ENCODE peak calls at places on chromosomes 2 and 18, in five cellular contexts. One of them, this sample, is unnamed.

GRCh38 chr2:180980185-180980942 is at the start of gene UBE2E3:
- DNase-seq in gastrocnemius medialis: peak
- DNase-seq in colonic mucosa: peak
- DNase-seq in fibroblast of lung: peak
- DNase-seq in GM12878: no peak
- DNase-seq in this sample: peak

GRCh38 chr2:98775146-98775988 is 44.4 kb upstream of the MGAT4A start:
- DNase-seq in fibroblast of lung: peak
- DNase-seq in gastrocnemius medialis: no peak
- DNase-seq in GM12878: no peak
- DNase-seq in colonic mucosa: no peak
- DNase-seq in this sample: no peak

GRCh38 chr2:173175222-173175621 is 99.6 kb downstream of the MAP3K20 start:
- DNase-seq in gastrocnemius medialis: no peak
- DNase-seq in colonic mucosa: no peak
- DNase-seq in GM12878: no peak
- DNase-seq in fibroblast of lung: peak
- DNase-seq in this sample: no peak

GRCh38 chr2:55763721-55764120 is 70.1 kb upstream of the PNPT1 start:
- DNase-seq in gastrocnemius medialis: no peak
- DNase-seq in fibroblast of lung: no peak
- DNase-seq in colonic mucosa: no peak
- DNase-seq in GM12878: no peak
- DNase-seq in this sample: no peak

GRCh38 chr2:12665334-12665733 is 51.4 kb upstream of the TRIB2 start:
- DNase-seq in gastrocnemius medialis: no peak
- DNase-seq in fibroblast of lung: no peak
- DNase-seq in colonic mucosa: no peak
- DNase-seq in GM12878: no peak
- DNase-seq in this sample: no peak

GRCh38 chr2:16109368-16109820 is 169.0 kb downstream of the MYCN start:
- DNase-seq in fibroblast of lung: no peak
- DNase-seq in gastrocnemius medialis: no peak
- DNase-seq in colonic mucosa: no peak
- DNase-seq in GM12878: no peak
- DNase-seq in this sample: no peak

GRCh38 chr2:43019025-43019367 is 207.4 kb downstream of the ZFP36L2 start:
- DNase-seq in fibroblast of lung: no peak
- DNase-seq in colonic mucosa: no peak
- DNase-seq in GM12878: no peak
- DNase-seq in gastrocnemius medialis: no peak
- DNase-seq in this sample: no peak

GRCh38 chr2:106030287-106031268 is 163.5 kb downstream of the UXS1 start:
- DNase-seq in fibroblast of lung: peak
- DNase-seq in colonic mucosa: peak
- DNase-seq in GM12878: no peak
- DNase-seq in gastrocnemius medialis: peak
- DNase-seq in this sample: no peak

GRCh38 chr2:202418511-202418910 is 42.4 kb downstream of the BMPR2 start:
- DNase-seq in gastrocnemius medialis: no peak
- DNase-seq in GM12878: no peak
- DNase-seq in fibroblast of lung: no peak
- DNase-seq in colonic mucosa: no peak
- DNase-seq in this sample: no peak

GRCh38 chr2:221492606-221493005 is 79.5 kb downstream of the EPHA4 start:
- DNase-seq in GM12878: no peak
- DNase-seq in gastrocnemius medialis: no peak
- DNase-seq in colonic mucosa: no peak
- DNase-seq in fibroblast of lung: peak
- DNase-seq in this sample: no peak

GRCh38 chr2:68569604-68570003 is 73.8 kb upstream of the PROKR1 start:
- DNase-seq in gastrocnemius medialis: no peak
- DNase-seq in colonic mucosa: no peak
- DNase-seq in GM12878: no peak
- DNase-seq in fibroblast of lung: peak
- DNase-seq in this sample: no peak

GRCh38 chr2:16649353-16650286 is 16.0 kb downstream of the CYRIA start:
- DNase-seq in gastrocnemius medialis: no peak
- DNase-seq in fibroblast of lung: no peak
- DNase-seq in GM12878: no peak
- DNase-seq in colonic mucosa: no peak
- DNase-seq in this sample: no peak

GRCh38 chr2:173436088-173436487 is 81.4 kb downstream of the CDCA7 start:
- DNase-seq in gastrocnemius medialis: no peak
- DNase-seq in GM12878: no peak
- DNase-seq in fibroblast of lung: no peak
- DNase-seq in colonic mucosa: no peak
- DNase-seq in this sample: no peak

GRCh38 chr2:212451786-212452200 is 86.8 kb downstream of the ERBB4 start:
- DNase-seq in GM12878: no peak
- DNase-seq in gastrocnemius medialis: no peak
- DNase-seq in fibroblast of lung: peak
- DNase-seq in colonic mucosa: no peak
- DNase-seq in this sample: no peak

GRCh38 chr18:8153887-8154583 is 455.2 kb upstream of the RAB12 start:
- DNase-seq in gastrocnemius medialis: no peak
- DNase-seq in colonic mucosa: no peak
- DNase-seq in fibroblast of lung: peak
- DNase-seq in GM12878: no peak
- DNase-seq in this sample: no peak

GRCh38 chr2:239331560-239331959 is 69.3 kb downstream of the HDAC4 start:
- DNase-seq in GM12878: no peak
- DNase-seq in colonic mucosa: no peak
- DNase-seq in gastrocnemius medialis: no peak
- DNase-seq in fibroblast of lung: no peak
- DNase-seq in this sample: peak

GRCh38 chr18:62634471-62634870 is 80.9 kb upstream of the PHLPP1 start:
- DNase-seq in gastrocnemius medialis: no peak
- DNase-seq in GM12878: no peak
- DNase-seq in fibroblast of lung: no peak
- DNase-seq in colonic mucosa: no peak
- DNase-seq in this sample: no peak

GRCh38 chr18:74436158-74436755 is 20.9 kb downstream of the DIPK1C start:
- DNase-seq in fibroblast of lung: no peak
- DNase-seq in GM12878: no peak
- DNase-seq in gastrocnemius medialis: no peak
- DNase-seq in colonic mucosa: no peak
- DNase-seq in this sample: no peak

GRCh38 chr2:62207480-62207879 is 11.6 kb downstream of the B3GNT2 start:
- DNase-seq in gastrocnemius medialis: no peak
- DNase-seq in GM12878: no peak
- DNase-seq in colonic mucosa: no peak
- DNase-seq in fibroblast of lung: no peak
- DNase-seq in this sample: no peak

GRCh38 chr2:233040571-233040970 is 8.1 kb downstream of the NEU2 start:
- DNase-seq in colonic mucosa: no peak
- DNase-seq in fibroblast of lung: no peak
- DNase-seq in gastrocnemius medialis: no peak
- DNase-seq in GM12878: no peak
- DNase-seq in this sample: no peak

GRCh38 chr2:109197491-109198480 is 68.8 kb downstream of the SH3RF3 start:
- DNase-seq in GM12878: no peak
- DNase-seq in colonic mucosa: no peak
- DNase-seq in fibroblast of lung: no peak
- DNase-seq in gastrocnemius medialis: no peak
- DNase-seq in this sample: peak

GRCh38 chr18:55988537-55988936 is 400.5 kb upstream of the TCF4 start:
- DNase-seq in colonic mucosa: no peak
- DNase-seq in gastrocnemius medialis: peak
- DNase-seq in fibroblast of lung: peak
- DNase-seq in GM12878: no peak
- DNase-seq in this sample: no peak

DNA sequence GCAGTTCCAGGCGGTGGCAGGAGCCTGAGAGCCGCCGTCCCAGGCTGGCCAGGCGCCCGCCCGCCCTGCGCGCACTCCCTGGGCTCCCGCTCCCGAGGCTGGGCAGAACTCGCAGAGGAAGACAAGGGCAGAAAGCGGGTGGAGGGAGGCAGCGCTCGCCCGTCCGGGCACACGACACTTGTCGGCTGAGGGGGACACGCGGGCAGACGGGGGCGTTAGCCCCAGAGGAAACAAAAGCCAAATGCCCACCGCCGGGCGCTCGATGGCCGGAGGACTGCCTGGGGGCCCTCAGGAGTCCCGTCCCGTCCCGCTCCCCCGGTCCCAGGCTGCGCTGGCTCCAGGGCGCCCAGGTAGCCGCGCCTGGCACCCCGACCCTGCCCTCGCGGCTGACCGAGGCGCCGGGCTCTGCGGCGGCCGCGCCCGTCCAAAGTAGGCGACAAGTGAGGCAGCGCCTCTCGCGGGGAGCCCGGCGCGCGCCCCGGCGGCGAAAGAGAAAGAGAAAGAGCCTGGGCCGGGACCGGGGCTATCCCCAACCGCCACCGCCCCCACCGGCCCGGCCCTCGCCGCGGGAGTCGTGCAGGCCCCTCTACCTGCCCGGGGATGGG is 491 bp downstream of the L3MBTL4 start:
- DNase-seq in fibroblast of lung: no peak
- DNase-seq in GM12878: no peak
- DNase-seq in gastrocnemius medialis: peak
- DNase-seq in colonic mucosa: peak
- DNase-seq in this sample: no peak
- H3K4me3 ChIP-seq in fibroblast of lung: no peak
- H3K4me3 ChIP-seq in GM12878: peak
- H3K4me3 ChIP-seq in gastrocnemius medialis: peak
- H3K4me3 ChIP-seq in colonic mucosa: peak
- H3K4me3 ChIP-seq in this sample: peak

GRCh38 chr18:77103991-77104521 is 28.5 kb downstream of the MBP start:
- DNase-seq in gastrocnemius medialis: no peak
- DNase-seq in colonic mucosa: no peak
- DNase-seq in fibroblast of lung: peak
- DNase-seq in GM12878: no peak
- DNase-seq in this sample: peak

GRCh38 chr18:77105021-77105420 is 27.6 kb downstream of the MBP start:
- DNase-seq in gastrocnemius medialis: no peak
- DNase-seq in fibroblast of lung: no peak
- DNase-seq in colonic mucosa: no peak
- DNase-seq in GM12878: no peak
- DNase-seq in this sample: peak

GRCh38 chr18:77102246-77103040 is 30.1 kb downstream of the MBP start:
- DNase-seq in fibroblast of lung: peak
- DNase-seq in colonic mucosa: no peak
- DNase-seq in GM12878: peak
- DNase-seq in gastrocnemius medialis: no peak
- DNase-seq in this sample: no peak

GRCh38 chr18:77101410-77102245 is 31.0 kb downstream of the MBP start:
- DNase-seq in colonic mucosa: peak
- DNase-seq in gastrocnemius medialis: peak
- DNase-seq in GM12878: peak
- DNase-seq in fibroblast of lung: peak
- DNase-seq in this sample: peak

GRCh38 chr18:77103181-77103875 is 29.3 kb downstream of the MBP start:
- DNase-seq in fibroblast of lung: peak
- DNase-seq in GM12878: no peak
- DNase-seq in colonic mucosa: no peak
- DNase-seq in gastrocnemius medialis: peak
- DNase-seq in this sample: peak
- H3K27ac ChIP-seq in fibroblast of lung: peak
- H3K27ac ChIP-seq in GM12878: peak
- H3K27ac ChIP-seq in colonic mucosa: no peak
- H3K27ac ChIP-seq in gastrocnemius medialis: peak
- H3K27ac ChIP-seq in this sample: peak

GRCh38 chr2:95015261-95015918 is 10.1 kb upstream of the MAL start:
- DNase-seq in gastrocnemius medialis: no peak
- DNase-seq in colonic mucosa: no peak
- DNase-seq in GM12878: no peak
- DNase-seq in fibroblast of lung: no peak
- DNase-seq in this sample: no peak

GRCh38 chr2:95013726-95014125 is 11.8 kb upstream of the MAL start:
- DNase-seq in colonic mucosa: no peak
- DNase-seq in GM12878: no peak
- DNase-seq in fibroblast of lung: no peak
- DNase-seq in gastrocnemius medialis: no peak
- DNase-seq in this sample: no peak

GRCh38 chr2:95016616-95017307 is 8.7 kb upstream of the MAL start:
- DNase-seq in fibroblast of lung: no peak
- DNase-seq in colonic mucosa: no peak
- DNase-seq in gastrocnemius medialis: no peak
- DNase-seq in GM12878: no peak
- DNase-seq in this sample: no peak

GRCh38 chr2:95012881-95013550 is 12.5 kb upstream of the MAL start:
- DNase-seq in gastrocnemius medialis: no peak
- DNase-seq in GM12878: peak
- DNase-seq in colonic mucosa: no peak
- DNase-seq in fibroblast of lung: no peak
- DNase-seq in this sample: no peak

DNA sequence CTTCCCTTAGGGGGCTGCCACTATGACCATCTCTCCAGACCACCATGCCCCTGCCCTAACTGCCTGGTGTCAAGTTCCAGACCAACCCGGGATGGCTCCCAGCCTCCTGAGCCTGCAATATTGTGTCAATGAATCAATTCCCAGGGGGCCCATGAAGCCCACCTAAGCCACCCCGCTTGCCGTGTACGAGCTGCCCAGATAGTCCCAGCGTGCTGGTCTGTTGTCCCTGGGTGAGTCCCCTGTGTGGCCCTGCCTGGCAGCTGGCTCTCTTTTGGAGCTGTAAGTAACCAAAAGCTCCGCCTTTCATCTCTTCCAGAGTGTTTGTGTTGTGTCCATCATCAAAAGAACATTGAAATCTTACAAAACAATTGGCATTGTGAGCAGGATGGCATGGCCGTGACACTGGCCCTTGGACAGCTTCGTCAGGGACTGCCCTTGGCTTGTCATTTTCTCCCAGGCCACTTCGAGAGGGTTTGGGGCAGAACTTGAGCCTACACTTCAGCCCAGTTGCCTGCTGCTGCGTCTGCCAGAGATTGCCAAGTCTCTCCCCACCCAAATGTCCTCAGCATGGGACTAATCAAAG is 11.3 kb upstream of the MAL start:
- DNase-seq in GM12878: no peak
- DNase-seq in colonic mucosa: no peak
- DNase-seq in fibroblast of lung: no peak
- DNase-seq in gastrocnemius medialis: no peak
- DNase-seq in this sample: no peak
- H3K4me3 ChIP-seq in GM12878: no peak
- H3K4me3 ChIP-seq in colonic mucosa: no peak
- H3K4me3 ChIP-seq in fibroblast of lung: no peak
- H3K4me3 ChIP-seq in gastrocnemius medialis: no peak
- H3K4me3 ChIP-seq in this sample: no peak

DNA sequence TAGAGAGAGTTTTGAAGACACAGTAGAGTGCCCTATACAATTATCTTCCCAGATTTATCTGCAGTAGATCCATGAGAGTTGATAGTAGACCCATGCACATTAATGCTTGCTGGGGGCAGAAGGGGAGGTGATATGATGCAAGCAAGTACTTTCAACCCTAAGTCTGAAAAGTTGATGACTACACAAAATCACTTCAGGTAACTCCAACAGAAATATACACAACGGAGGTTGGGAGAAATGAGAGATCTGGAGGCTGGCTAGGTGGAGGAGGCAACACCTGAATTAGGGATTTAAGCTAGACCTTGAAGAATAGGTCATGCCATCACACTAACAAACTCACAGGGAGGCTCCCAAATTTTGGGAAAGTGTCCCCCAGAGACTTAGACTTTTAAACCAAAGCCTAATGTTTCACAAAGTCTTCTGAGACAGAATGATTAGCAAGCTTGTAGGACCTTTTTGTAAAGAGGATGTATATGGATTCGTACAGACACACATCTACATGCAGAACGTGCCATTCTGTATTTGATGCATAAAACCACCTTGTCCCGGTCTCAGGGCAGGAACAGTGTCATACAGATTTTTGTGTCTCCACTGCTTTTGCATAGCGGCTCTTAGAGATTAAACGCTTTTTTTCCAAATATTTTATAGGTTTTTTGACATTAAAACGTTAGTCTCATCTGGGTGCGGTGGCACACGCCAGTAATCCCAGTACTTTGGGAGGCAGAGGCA is 937 bp upstream of the STAMBP start:
- DNase-seq in GM12878: no peak
- DNase-seq in fibroblast of lung: no peak
- DNase-seq in colonic mucosa: no peak
- DNase-seq in gastrocnemius medialis: no peak
- DNase-seq in this sample: no peak
- H3K27ac ChIP-seq in GM12878: no peak
- H3K27ac ChIP-seq in fibroblast of lung: no peak
- H3K27ac ChIP-seq in colonic mucosa: peak
- H3K27ac ChIP-seq in gastrocnemius medialis: peak
- H3K27ac ChIP-seq in this sample: peak

This sample was measured in right atrium auricular region.